ENCODE peak calls at places on chromosomes 2 and 18, in four cellular contexts. C is mesenteric fat pad, L is HFFc6, I is mesothelial cell of epicardium. W is an unnamed sample.

GRCh38 chr2:139495851-139496250 is 715.7 kb upstream of the NXPH2 start:
- DNase-seq in C (no peak), L (no peak), I (no peak), W (no peak)

GRCh38 chr2:161199885-161200284 is 39.7 kb downstream of the TANK start:
- DNase-seq in C (no peak), L (no peak), I (no peak), W (no peak)

GRCh38 chr18:75218064-75218463 is 7.5 kb downstream of the TSHZ1 start:
- DNase-seq in L (no peak), C (no peak), I (no peak), W (no peak)

GRCh38 chr2:99490088-99491065 is 560 bp upstream of the REV1 start:
- DNase-seq in L (peak), C (peak), I (peak), W (peak)

GRCh38 chr2:117500721-117501120 is 313.8 kb upstream of the DDX18 start:
- DNase-seq in C (no peak), L (no peak), I (no peak), W (no peak)

GRCh38 chr2:194819367-194819766 is 837.7 kb upstream of the SLC39A10 start:
- DNase-seq in L (no peak), I (no peak), C (no peak), W (no peak)

GRCh38 chr2:80499095-80499494 is 194.5 kb upstream of the LRRTM1 start:
- DNase-seq in C (no peak), L (peak), I (no peak), W (peak)

GRCh38 chr2:198134287-198134955 is 330.0 kb downstream of the PLCL1 start:
- DNase-seq in I (no peak), C (no peak), L (no peak), W (peak)

GRCh38 chr2:27238976-27239375 is 21.8 kb downstream of the CAD start:
- DNase-seq in L (no peak), I (no peak), C (no peak), W (no peak)

GRCh38 chr18:9913151-9913525 is 678 bp upstream of the VAPA start:
- DNase-seq in L (no peak), C (no peak), I (no peak), W (no peak)

GRCh38 chr2:226601881-226602280 is 197.7 kb downstream of the IRS1 start:
- DNase-seq in C (no peak), L (peak), I (no peak), W (peak)

GRCh38 chr2:1068832-1069231 is 118.2 kb downstream of the SNTG2 start:
- DNase-seq in L (no peak), I (no peak), C (no peak), W (no peak)

GRCh38 chr2:23618696-23619530 is 233.9 kb downstream of the KLHL29 start:
- DNase-seq in L (no peak), I (no peak), C (no peak), W (no peak)

GRCh38 chr2:214706986-214707385 is 102.5 kb downstream of the BARD1 start:
- DNase-seq in C (no peak), L (no peak), I (no peak), W (no peak)

GRCh38 chr2:188314314-188315054 is 22.8 kb downstream of the GULP1 start:
- DNase-seq in C (no peak), L (peak), I (no peak), W (peak)

GRCh38 chr2:208319403-208319802 is 53.3 kb downstream of the PIKFYVE start:
- DNase-seq in I (no peak), L (no peak), C (no peak), W (no peak)

GRCh38 chr18:75123113-75123512 is 85.8 kb downstream of the PTGR3 start:
- DNase-seq in I (no peak), C (peak), L (no peak), W (no peak)